ENCODE peak calls at places on chromosome 21, in six cellular contexts. Y is A549, I is IMR-90, O is heart left ventricle, W is testis, G is breast epithelium. K is an unnamed sample.

GRCh38 chr21:34771512-34772028 is 102.8 kb downstream of the CLIC6 start:
- DNase-seq in G (no peak), O (no peak), W (no peak), I (peak), Y (peak), K (no peak)

GRCh38 chr21:18661842-18662241 is 258.3 kb upstream of the TMPRSS15 start:
- DNase-seq in Y (no peak), W (no peak), I (no peak), G (no peak), O (no peak), K (no peak)

GRCh38 chr21:14270631-14271030 is 54.7 kb downstream of the RBM11 start:
- DNase-seq in W (no peak), G (no peak), I (no peak), O (no peak), Y (no peak), K (no peak)

GRCh38 chr21:15592271-15592860 is 137.4 kb upstream of the USP25 start:
- DNase-seq in I (peak), Y (peak), W (no peak), G (no peak), O (no peak), K (peak)

GRCh38 chr21:41674433-41674832 is 92.4 kb downstream of the RIPK4 start:
- DNase-seq in O (no peak), G (no peak), Y (no peak), W (no peak), I (no peak), K (no peak)

GRCh38 chr21:42201615-42202161 is 17.3 kb upstream of the ABCG1 start:
- DNase-seq in G (no peak), Y (no peak), I (no peak), W (peak), O (no peak), K (no peak)

GRCh38 chr21:33945652-33946270 is 30.2 kb upstream of the ATP5PO start:
- DNase-seq in W (no peak), G (no peak), O (no peak), Y (no peak), I (no peak), K (no peak)

GRCh38 chr21:27677547-27677946 is 710.7 kb upstream of the ADAMTS5 start:
- DNase-seq in W (no peak), O (no peak), I (no peak), G (no peak), Y (no peak), K (no peak)

GRCh38 chr21:46268371-46268770 is 17.0 kb downstream of the MCM3AP start:
- DNase-seq in G (no peak), I (no peak), W (no peak), O (no peak), Y (no peak), K (no peak)

GRCh38 chr21:35254006-35254751 is 205.1 kb upstream of the RUNX1 start:
- DNase-seq in G (no peak), W (no peak), O (no peak), I (peak), Y (no peak), K (no peak)

GRCh38 chr21:44082648-44083436 is 24.4 kb upstream of the PWP2 start:
- DNase-seq in I (no peak), O (no peak), Y (no peak), G (no peak), W (no peak), K (no peak)

GRCh38 chr21:39483917-39484316 is 32.1 kb downstream of the SH3BGR start:
- DNase-seq in Y (peak), O (no peak), I (peak), G (no peak), W (no peak), K (no peak)

GRCh38 chr21:28543975-28544374 is 448.7 kb downstream of the LTN1 start:
- DNase-seq in I (no peak), Y (no peak), O (no peak), W (no peak), G (no peak), K (no peak)

GRCh38 chr21:43775795-43776430 is at the start of gene CSTB:
- DNase-seq in Y (peak), G (peak), W (peak), O (peak), I (peak), K (no peak)

GRCh38 chr21:38798481-38798882 is 7.2 kb upstream of the ETS2 start:
- DNase-seq in G (no peak), Y (peak), W (no peak), O (no peak), I (no peak), K (peak)

GRCh38 chr21:37357691-37358090 is 8.9 kb upstream of the DYRK1A start:
- DNase-seq in W (no peak), I (no peak), Y (no peak), O (no peak), G (no peak), K (no peak)

GRCh38 chr21:37356710-37357109 is 9.9 kb upstream of the DYRK1A start:
- DNase-seq in Y (no peak), G (no peak), O (no peak), I (no peak), W (no peak), K (no peak)

GRCh38 chr21:37363936-37364335 is 2.6 kb upstream of the DYRK1A start:
- DNase-seq in Y (no peak), I (no peak), G (no peak), W (no peak), O (no peak), K (no peak)

GRCh38 chr21:37358392-37358791 is 8.2 kb upstream of the DYRK1A start:
- DNase-seq in O (no peak), W (no peak), Y (no peak), G (no peak), I (no peak), K (no peak)
- TF ChIP-seq POLR2A in O (no peak), W (no peak), Y (no peak), G (no peak), I (no peak), K (no peak)

DNA sequence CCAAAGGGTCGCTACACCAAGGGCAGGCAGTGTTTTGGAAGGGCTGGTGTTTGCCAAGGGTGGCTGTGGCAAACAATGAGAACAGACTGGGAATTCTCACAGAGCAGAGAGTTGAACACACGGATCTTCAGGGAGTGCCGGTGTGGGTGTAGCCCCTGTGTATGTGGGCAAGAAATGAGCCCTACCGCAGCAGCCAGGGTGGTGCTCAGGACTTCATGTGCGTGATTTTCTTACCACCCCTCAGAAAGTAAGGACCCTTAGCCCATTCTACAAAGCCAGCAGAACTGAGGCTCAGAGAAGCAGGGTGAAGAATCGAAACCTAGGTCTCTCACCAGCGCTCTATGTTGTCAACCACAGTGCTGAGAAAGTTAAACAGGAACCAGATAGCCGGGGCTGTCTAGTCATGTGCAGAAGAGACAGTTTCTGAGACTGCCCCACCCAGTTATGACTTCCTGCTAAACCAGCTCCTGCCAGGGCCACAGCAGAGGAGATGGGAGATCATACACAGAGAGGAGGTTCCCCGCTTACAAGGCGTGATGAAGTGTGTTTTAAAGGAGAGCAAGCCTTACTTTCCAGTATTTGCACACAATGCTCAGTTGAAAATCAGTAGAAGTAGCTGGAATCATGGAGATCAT is 21.9 kb upstream of the MORC3 start:
- DNase-seq in W (peak), O (peak), G (peak), I (peak), Y (peak), K (no peak)
- TF ChIP-seq POLR2A in W (no peak), O (no peak), G (no peak), I (no peak), Y (no peak), K (no peak)

GRCh38 chr21:25639922-25640670 is 1.0 kb downstream of the JAM2 start:
- DNase-seq in Y (no peak), O (peak), W (peak), G (no peak), I (no peak), K (peak)

GRCh38 chr21:25637846-25638245 is 1.2 kb upstream of the JAM2 start:
- DNase-seq in I (no peak), G (no peak), Y (no peak), O (no peak), W (peak), K (no peak)

GRCh38 chr21:25638634-25639166 is 358 bp upstream of the JAM2 start:
- DNase-seq in G (no peak), W (no peak), I (peak), Y (no peak), O (no peak), K (no peak)

GRCh38 chr21:25640671-25641292 is 1.7 kb downstream of the JAM2 start:
- DNase-seq in W (no peak), G (no peak), I (no peak), O (no peak), Y (no peak), K (no peak)

GRCh38 chr21:25639167-25639921 is at the start of gene JAM2:
- DNase-seq in O (peak), G (no peak), I (peak), Y (peak), W (peak), K (peak)
- TF ChIP-seq POLR2A in O (no peak), G (no peak), I (no peak), Y (no peak), W (no peak), K (peak)

GRCh38 chr21:21196087-21196486 is 197.9 kb downstream of the NCAM2 start:
- DNase-seq in W (no peak), O (no peak), G (no peak), Y (no peak), I (peak), K (no peak)

GRCh38 chr21:21199342-21200102 is 201.3 kb downstream of the NCAM2 start:
- DNase-seq in G (no peak), Y (no peak), O (no peak), W (no peak), I (no peak), K (no peak)

GRCh38 chr21:21200103-21200938 is 202.1 kb downstream of the NCAM2 start:
- DNase-seq in Y (peak), G (no peak), W (peak), O (peak), I (peak), K (peak)

GRCh38 chr21:21195417-21195816 is 197.2 kb downstream of the NCAM2 start:
- DNase-seq in O (no peak), W (no peak), Y (no peak), G (no peak), I (no peak), K (no peak)

DNA sequence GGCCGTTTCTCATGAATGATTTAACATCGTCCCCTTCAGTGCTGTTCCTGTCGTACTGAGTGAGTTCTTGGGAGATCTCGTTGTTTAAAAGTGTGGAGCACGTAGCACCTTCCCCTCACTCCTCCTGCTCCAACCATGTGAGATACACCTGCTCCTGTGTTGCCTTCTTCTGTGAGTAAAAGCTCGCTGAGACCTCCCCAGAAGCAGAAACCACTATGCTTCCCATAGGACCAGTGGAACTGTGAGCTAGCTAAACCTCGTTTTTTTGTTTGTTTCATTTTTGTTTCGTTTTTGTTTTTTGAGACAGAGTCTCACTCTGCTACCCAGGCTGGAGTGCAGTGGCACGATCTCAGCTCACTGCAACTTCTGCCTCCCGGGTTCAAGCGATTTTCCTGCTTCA is 198.6 kb downstream of the NCAM2 start:
- DNase-seq in Y (no peak), O (no peak), I (no peak), W (no peak), G (no peak), K (no peak)
- TF ChIP-seq POLR2A in Y (no peak), O (no peak), I (no peak), W (no peak), G (no peak), K (no peak)